ENCODE peak calls at places on chromosomes 13 and 19, in nine cellular contexts. U is fibroblast of the conjunctiva; H is upper lobe of right lung; T is activated CD8-positive, alpha-beta memory T cell treated with anti-CD3 and anti-CD28 coated beads for 48 hours; K is tibial artery; P is WERI-Rb-1; Y is stimulated activated CD4-positive, alpha-beta T cell treated with anti-CD3 and anti-CD28 coated beads, Interleukin-15, amount 100 ng/mL, for 1 hour; M is stimulated activated CD8-positive, alpha-beta memory T cell treated with anti-CD3 and anti-CD28 coated beads, Interleukin-4, amount 100 ng/mL, for 4 hours; E is endothelial cell. W is an unnamed sample.

GRCh38 chr19:41927810-41928192 is 448 bp downstream of the ERFL start:
- DNase-seq in U (no peak), H (no peak), T (no peak), K (no peak), P (no peak), Y (no peak), M (no peak), E (no peak), W (no peak)

GRCh38 chr19:13033244-13033643 is 38.0 kb downstream of the NFIX start:
- DNase-seq in U (no peak), H (no peak), T (no peak), K (no peak), P (no peak), Y (no peak), M (no peak), E (no peak), W (no peak)

GRCh38 chr19:12126707-12127106 is 13.4 kb downstream of the ZNF20 start:
- DNase-seq in U (no peak), H (no peak), T (no peak), K (no peak), P (peak), Y (no peak), M (no peak), E (no peak), W (no peak)

GRCh38 chr19:3108775-3109174 is 14.6 kb downstream of the GNA11 start:
- DNase-seq in U (peak), H (no peak), T (peak), K (peak), P (peak), Y (peak), M (peak), E (peak), W (peak)

GRCh38 chr13:100484708-100485107 is 103.9 kb downstream of the GGACT start:
- DNase-seq in U (no peak), H (no peak), T (no peak), K (no peak), P (no peak), Y (no peak), M (no peak), E (no peak), W (no peak)

GRCh38 chr19:47901370-47901769 is 15.3 kb upstream of the SULT2A1 start:
- DNase-seq in U (no peak), H (no peak), T (no peak), K (no peak), P (no peak), Y (no peak), M (no peak), E (no peak), W (no peak)

GRCh38 chr19:12996542-12997094 is 1.3 kb downstream of the NFIX start:
- DNase-seq in U (no peak), H (no peak), T (no peak), K (no peak), P (no peak), Y (no peak), M (no peak), E (no peak), W (no peak)

GRCh38 chr19:33813391-33814101 is 16.9 kb downstream of the KCTD15 start:
- DNase-seq in U (no peak), H (peak), T (no peak), K (peak), P (no peak), Y (no peak), M (no peak), E (no peak), W (no peak)

GRCh38 chr19:16714702-16715294 is 4.8 kb upstream of the NWD1 start:
- DNase-seq in U (peak), H (peak), T (peak), K (peak), P (peak), Y (peak), M (no peak), E (peak), W (no peak)

GRCh38 chr19:56566904-56567273 is 379 bp upstream of the ZNF470 start:
- DNase-seq in U (no peak), H (peak), T (no peak), K (peak), P (peak), Y (peak), M (no peak), E (peak), W (no peak)

GRCh38 chr13:99981115-99982020 is at the start of gene ZIC2:
- DNase-seq in U (peak), H (no peak), T (no peak), K (no peak), P (peak), Y (no peak), M (no peak), E (peak), W (peak)

GRCh38 chr19:21256722-21257121 is 72.5 kb downstream of the ZNF708 start:
- DNase-seq in U (no peak), H (no peak), T (no peak), K (no peak), P (peak), Y (no peak), M (no peak), E (no peak), W (no peak)

GRCh38 chr19:40600086-40600917 is 867 bp upstream of the LTBP4 start:
- DNase-seq in U (no peak), H (no peak), T (no peak), K (peak), P (no peak), Y (no peak), M (no peak), E (no peak), W (no peak)

GRCh38 chr19:18135712-18136584 is 17.0 kb upstream of the PIK3R2 start:
- DNase-seq in U (no peak), H (no peak), T (no peak), K (no peak), P (no peak), Y (no peak), M (no peak), E (no peak), W (peak)

GRCh38 chr13:105971312-105971711 is 564.1 kb downstream of the EFNB2 start:
- DNase-seq in U (no peak), H (no peak), T (no peak), K (no peak), P (no peak), Y (no peak), M (no peak), E (no peak), W (no peak)

GRCh38 chr13:23059173-23059572 is 121.6 kb upstream of the SGCG start:
- DNase-seq in U (no peak), H (no peak), T (no peak), K (no peak), P (no peak), Y (no peak), M (no peak), E (no peak), W (no peak)

GRCh38 chr19:29878973-29879654 is 62.9 kb upstream of the URI1 start:
- DNase-seq in U (no peak), H (no peak), T (no peak), K (peak), P (no peak), Y (no peak), M (no peak), E (no peak), W (peak)

GRCh38 chr19:54481326-54481930 is 8.3 kb upstream of the CDC42EP5 start:
- DNase-seq in U (no peak), H (no peak), T (no peak), K (no peak), P (no peak), Y (no peak), M (no peak), E (peak), W (peak)

GRCh38 chr13:111947026-111947810 is 119.7 kb upstream of the SOX1 start:
- DNase-seq in U (no peak), H (peak), T (no peak), K (no peak), P (no peak), Y (no peak), M (no peak), E (no peak), W (no peak)

GRCh38 chr19:33903489-33903850 is 106.8 kb downstream of the KCTD15 start:
- DNase-seq in U (no peak), H (no peak), T (no peak), K (no peak), P (peak), Y (no peak), M (no peak), E (no peak), W (no peak)